ENCODE peak calls at places on chromosomes 11 and 22, in seven cellular contexts. M is hepatic stellate cell, F is iris pigment epithelial cell, W is NCI-H1694 treated with DMSO at 0.1 percent for 48 hours, Z is Kasumi-1, I is suprapubic skin, D is AG04449. J is an unnamed sample.

GRCh38 chr22:46968359-46968740 is 205.9 kb downstream of the TBC1D22A start:
- DNase-seq in M (no peak), F (no peak), W (no peak), Z (no peak), I (no peak), D (no peak), J (no peak)

GRCh38 chr11:40387240-40387980 is 1072.0 kb downstream of the LRRC4C start:
- DNase-seq in M (no peak), F (no peak), W (no peak), Z (no peak), I (no peak), D (no peak), J (no peak)

GRCh38 chr11:11841605-11842425 is at the start of gene USP47:
- DNase-seq in M (peak), F (peak), W (peak), Z (peak), I (peak), D (no peak), J (peak)

GRCh38 chr11:12707500-12707880 is 33.3 kb downstream of the TEAD1 start:
- DNase-seq in M (no peak), F (no peak), W (no peak), Z (no peak), I (no peak), D (no peak), J (no peak)

GRCh38 chr11:9859491-9860305 is 195.8 kb downstream of the SWAP70 start:
- DNase-seq in M (no peak), F (peak), W (no peak), Z (no peak), I (no peak), D (peak), J (peak)

GRCh38 chr11:81197396-81197795 is 1536.3 kb downstream of the FAM181B start:
- DNase-seq in M (no peak), F (no peak), W (no peak), Z (no peak), I (no peak), D (no peak), J (no peak)

GRCh38 chr22:43183496-43184263 is 3.3 kb downstream of the TTLL12 start:
- DNase-seq in M (no peak), F (peak), W (no peak), Z (no peak), I (no peak), D (no peak), J (peak)

GRCh38 chr11:68122936-68123539 is 1.9 kb upstream of the CHKA start:
- DNase-seq in M (no peak), F (no peak), W (no peak), Z (no peak), I (no peak), D (no peak), J (no peak)

GRCh38 chr22:45910928-45911467 is 66.0 kb downstream of the WNT7B start:
- DNase-seq in M (no peak), F (no peak), W (no peak), Z (no peak), I (no peak), D (no peak), J (no peak)

GRCh38 chr11:75667268-75667830 is 1.5 kb downstream of the MAP6 start:
- DNase-seq in M (peak), F (no peak), W (no peak), Z (no peak), I (no peak), D (no peak), J (no peak)

GRCh38 chr11:118887219-118887618 is 3.5 kb downstream of the CXCR5 start:
- DNase-seq in M (no peak), F (no peak), W (no peak), Z (no peak), I (no peak), D (no peak), J (no peak)

GRCh38 chr11:124748481-124749338 is 3.3 kb downstream of the VSIG2 start:
- DNase-seq in M (no peak), F (no peak), W (no peak), Z (peak), I (no peak), D (no peak), J (peak)

GRCh38 chr11:118872403-118872821 is 11.3 kb upstream of the CXCR5 start:
- DNase-seq in M (no peak), F (no peak), W (no peak), Z (no peak), I (no peak), D (no peak), J (no peak)

GRCh38 chr11:95923441-95923729 is 522 bp downstream of the MTMR2 start:
- DNase-seq in M (no peak), F (no peak), W (no peak), Z (peak), I (no peak), D (no peak), J (no peak)

GRCh38 chr11:117026593-117027330 is 71.5 kb downstream of the SIK3 start:
- DNase-seq in M (peak), F (peak), W (no peak), Z (no peak), I (no peak), D (peak), J (peak)

GRCh38 chr22:49104434-49104833 is 723.2 kb downstream of the BRD1 start:
- DNase-seq in M (no peak), F (no peak), W (no peak), Z (no peak), I (no peak), D (no peak), J (no peak)

GRCh38 chr11:103465555-103466140 is 356.4 kb downstream of the DYNC2H1 start:
- DNase-seq in M (no peak), F (no peak), W (no peak), Z (no peak), I (no peak), D (no peak), J (no peak)

GRCh38 chr11:35303596-35304392 is 115.6 kb downstream of the SLC1A2 start:
- DNase-seq in M (no peak), F (peak), W (no peak), Z (no peak), I (peak), D (no peak), J (peak)

GRCh38 chr11:12167098-12167999 is 57.0 kb downstream of the MICAL2 start:
- DNase-seq in M (no peak), F (peak), W (no peak), Z (peak), I (no peak), D (peak), J (peak)

GRCh38 chr11:12755510-12755909 is 81.3 kb downstream of the TEAD1 start:
- DNase-seq in M (no peak), F (no peak), W (no peak), Z (no peak), I (no peak), D (no peak), J (no peak)

GRCh38 chr22:20430641-20431519 is 6.7 kb downstream of the SCARF2 start:
- DNase-seq in M (no peak), F (peak), W (peak), Z (peak), I (peak), D (no peak), J (no peak)

GRCh38 chr11:2525941-2526807 is 81.4 kb downstream of the KCNQ1 start:
- DNase-seq in M (no peak), F (no peak), W (no peak), Z (no peak), I (peak), D (no peak), J (no peak)

GRCh38 chr11:639324-639977 is 2.4 kb downstream of the DRD4 start:
- DNase-seq in M (no peak), F (no peak), W (no peak), Z (no peak), I (no peak), D (no peak), J (peak)

GRCh38 chr11:44398266-44399045 is 88.5 kb upstream of the ALX4 start:
- DNase-seq in M (no peak), F (no peak), W (no peak), Z (no peak), I (no peak), D (no peak), J (no peak)

GRCh38 chr11:12163181-12163841 is 52.9 kb downstream of the MICAL2 start:
- DNase-seq in M (peak), F (peak), W (no peak), Z (no peak), I (no peak), D (peak), J (peak)

GRCh38 chr22:28670691-28671261 is 8.9 kb downstream of the TTC28 start:
- DNase-seq in M (no peak), F (peak), W (no peak), Z (no peak), I (no peak), D (no peak), J (peak)

GRCh38 chr11:117011541-117011908 is 86.7 kb downstream of the SIK3 start:
- DNase-seq in M (no peak), F (no peak), W (no peak), Z (no peak), I (no peak), D (no peak), J (peak)

GRCh38 chr11:85758480-85759039 is 52.4 kb downstream of the SYTL2 start:
- DNase-seq in M (no peak), F (no peak), W (no peak), Z (no peak), I (no peak), D (no peak), J (no peak)

GRCh38 chr11:102293873-102294601 is 23.2 kb upstream of the BIRC3 start:
- DNase-seq in M (no peak), F (peak), W (no peak), Z (peak), I (no peak), D (no peak), J (peak)

J was measured in choroid plexus epithelial cell.